ENCODE peak calls at places on chromosomes 4 and X, in ten cellular contexts. M is AG04450; N is stimulated activated CD4-positive, alpha-beta T cell treated with anti-CD3 and anti-CD28 coated beads, TNF-alpha, amount 100 ng/mL, for 48 hours; R is T-helper 9 cell; Q is NAMALWA; V is GM19239; S is choroid plexus epithelial cell; O is amygdala; L is memory B cell; J is HCEC 1CT. I is an unnamed sample.

GRCh38 chr4:7524064-7524682 is 89.4 kb upstream of the PSAPL1 start:
- DNase-seq in M (no peak), N (no peak), R (no peak), Q (no peak), V (no peak), S (no peak), O (no peak), L (no peak), J (no peak), I (no peak)

GRCh38 chr4:173526724-173527102 is 3.3 kb downstream of the HAND2 start:
- DNase-seq in M (no peak), N (no peak), R (no peak), Q (no peak), V (no peak), S (no peak), O (no peak), L (no peak), J (no peak), I (no peak)

GRCh38 chrX:48975041-48975440 is 3.4 kb upstream of the KCND1 start:
- DNase-seq in M (no peak), N (no peak), R (no peak), Q (no peak), V (no peak), S (no peak), O (no peak), L (no peak), J (no peak), I (no peak)

GRCh38 chrX:110108381-110108796 is 105.5 kb downstream of the TMEM164 start:
- DNase-seq in M (no peak), N (no peak), R (no peak), Q (peak; percentile 7), V (no peak), S (peak; percentile 68), O (no peak), L (no peak), J (peak; percentile 3), I (peak; percentile 76)

GRCh38 chrX:372856-373640 is 13.7 kb downstream of the PPP2R3B start:
- DNase-seq in M (peak; percentile 15), N (no peak), R (no peak), Q (no peak), V (no peak), S (peak; percentile 48), O (no peak), L (no peak), J (no peak), I (no peak)

GRCh38 chrX:137548261-137548660 is 17.7 kb upstream of the ZIC3 start:
- DNase-seq in M (no peak), N (no peak), R (no peak), Q (no peak), V (no peak), S (no peak), O (no peak), L (no peak), J (no peak), I (no peak)

GRCh38 chrX:1717326-1717725 is 102.5 kb downstream of the ASMT start:
- DNase-seq in M (no peak), N (no peak), R (no peak), Q (no peak), V (no peak), S (no peak), O (no peak), L (no peak), J (no peak), I (no peak)

GRCh38 chrX:133838761-133839676 is 146.4 kb downstream of the GPC3 start:
- DNase-seq in M (no peak), N (no peak), R (peak; percentile 3), Q (peak; percentile 40), V (no peak), S (peak; percentile 60), O (no peak), L (peak; percentile 25), J (no peak), I (no peak)

GRCh38 chr4:7154351-7154981 is 37.9 kb upstream of the SORCS2 start:
- DNase-seq in M (no peak), N (no peak), R (no peak), Q (no peak), V (no peak), S (no peak), O (no peak), L (no peak), J (no peak), I (no peak)

GRCh38 chrX:57906790-57907189 is 3.5 kb downstream of the ZXDA start:
- DNase-seq in M (no peak), N (no peak), R (no peak), Q (peak; percentile 1), V (no peak), S (peak; percentile 63), O (no peak), L (no peak), J (peak; percentile 49), I (no peak)

GRCh38 chr4:55948726-55949479 is at the start of gene CEP135:
- DNase-seq in M (peak; percentile 80), N (peak; percentile 87), R (peak; percentile 86), Q (peak; percentile 95), V (peak; percentile 78), S (peak; percentile 96), O (peak; percentile 83), L (peak; percentile 92), J (peak; percentile 78), I (peak; percentile 93)

GRCh38 chr4:173217727-173218126 is 49.1 kb downstream of the GALNT7 start:
- DNase-seq in M (peak; percentile 18), N (no peak), R (no peak), Q (no peak), V (no peak), S (peak; percentile 76), O (no peak), L (no peak), J (peak; percentile 53), I (no peak)

GRCh38 chr4:123833156-123833555 is 436.6 kb downstream of the SPRY1 start:
- DNase-seq in M (peak; percentile 67), N (no peak), R (no peak), Q (no peak), V (no peak), S (no peak), O (no peak), L (no peak), J (peak; percentile 79), I (no peak)